ENCODE peak calls at places on chromosomes 12 and 14, in six cellular contexts. P is mammary epithelial cell, N is K562, M is WERI-Rb-1, H is SJCRH30, C is mesendoderm. F is an unnamed sample. For H3K36me3 and H3K27me3, the result is how much of the 10 kb centered on the place peaks cover.

GRCh38 chr12:116125981-116126566 is 151.4 kb downstream of the MED13L start:
- DNase-seq in C (no peak), N (no peak), M (no peak), H (peak), P (peak), F (no peak)

GRCh38 chr14:20413785-20414117 is 450 bp upstream of the TEP1 start:
- DNase-seq in M (no peak), N (no peak), P (peak), H (peak), C (peak), F (peak)

GRCh38 chr14:74973003-74973614 is 17.7 kb upstream of the PGF start:
- DNase-seq in C (no peak), M (no peak), N (no peak), P (no peak), H (peak), F (peak)

GRCh38 chr12:46384451-46385301 is 12.1 kb upstream of the SLC38A2 start:
- DNase-seq in N (no peak), H (no peak), P (no peak), M (no peak), C (no peak), F (no peak)

GRCh38 chr14:56471056-56471455 is 108.5 kb upstream of the TMEM260 start:
- DNase-seq in C (no peak), P (no peak), M (no peak), H (no peak), N (no peak), F (no peak)

GRCh38 chr12:96489392-96490056 is at the start of gene CFAP54:
- DNase-seq in H (peak), N (peak), M (peak), P (peak), C (peak), F (peak)

GRCh38 chr12:52580496-52580895 is 6.9 kb upstream of the KRT74 start:
- DNase-seq in H (no peak), P (no peak), N (no peak), C (peak), M (no peak), F (no peak)

GRCh38 chr14:53978194-53978593 is 21.6 kb upstream of the BMP4 start:
- DNase-seq in M (no peak), N (no peak), C (no peak), P (no peak), H (no peak), F (no peak)

GRCh38 chr12:114784526-114784925 is 100.6 kb upstream of the TBX3 start:
- DNase-seq in C (no peak), H (no peak), N (no peak), M (no peak), P (no peak), F (no peak)

GRCh38 chr14:95482967-95483842 is 33.2 kb downstream of the SYNE3 start:
- DNase-seq in M (no peak), P (peak), C (peak), H (peak), N (peak), F (no peak)

GRCh38 chr12:83388551-83388950 is 701.8 kb downstream of the TMTC2 start:
- DNase-seq in H (no peak), P (no peak), M (no peak), N (no peak), C (no peak), F (no peak)

GRCh38 chr14:87186745-87187144 is 806.2 kb downstream of the GALC start:
- DNase-seq in H (no peak), P (no peak), C (peak), N (no peak), M (no peak), F (peak)

GRCh38 chr12:13042666-13043230 is 1.4 kb upstream of the FAM234B start:
- DNase-seq in P (no peak), H (no peak), N (no peak), M (no peak), C (peak), F (no peak)

GRCh38 chr12:6534914-6535696 is 788 bp downstream of the GAPDH start:
- DNase-seq in M (peak), H (peak), N (peak), P (peak), C (peak), F (peak)
- H3K36me3 ChIP-seq in M (half or more), H (half or more), N (half or more), P (under half), C (under half), F (under half)

GRCh38 chr12:32444895-32445294 is 45.5 kb downstream of the FGD4 start:
- DNase-seq in P (peak), N (no peak), H (peak), C (peak), M (no peak), F (no peak)

GRCh38 chr12:32443491-32443890 is 44.1 kb downstream of the FGD4 start:
- DNase-seq in C (no peak), M (no peak), N (no peak), H (no peak), P (no peak), F (no peak)

GRCh38 chr12:32448581-32448980 is 49.2 kb downstream of the FGD4 start:
- DNase-seq in P (peak), C (peak), M (no peak), N (no peak), H (no peak), F (no peak)

GRCh38 chr12:32446306-32447119 is 47.2 kb downstream of the FGD4 start:
- DNase-seq in H (no peak), M (no peak), C (no peak), P (no peak), N (no peak), F (no peak)

DNA sequence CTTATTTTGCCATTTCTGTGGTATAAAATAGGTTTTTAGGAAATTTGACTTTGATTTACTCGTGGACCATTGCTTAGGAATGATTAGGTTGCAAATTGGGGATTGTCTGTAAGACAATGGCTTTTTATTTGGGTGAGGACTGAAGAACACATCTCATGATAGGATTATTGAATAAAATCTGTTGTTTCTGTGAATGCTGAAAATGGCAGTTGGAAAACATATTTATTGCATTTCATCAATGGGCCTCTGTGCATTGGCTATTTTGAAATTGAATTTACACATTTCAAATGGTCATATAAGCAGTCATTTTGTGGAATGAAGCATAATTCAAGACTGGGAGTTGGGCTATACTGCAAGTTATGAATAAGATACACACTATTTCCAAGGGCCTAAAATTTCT is 46.0 kb downstream of the FGD4 start:
- DNase-seq in N (no peak), C (no peak), H (no peak), M (no peak), P (no peak), F (no peak)
- H3K4me3 ChIP-seq in N (no peak), C (no peak), H (no peak), M (no peak), P (no peak), F (no peak)

GRCh38 chr12:130947028-130947427 is 6.7 kb upstream of the ADGRD1 start:
- DNase-seq in M (no peak), C (no peak), N (no peak), H (no peak), P (no peak), F (no peak)

GRCh38 chr12:130948751-130949150 is 5.0 kb upstream of the ADGRD1 start:
- DNase-seq in M (no peak), P (no peak), H (no peak), N (no peak), C (no peak), F (no peak)

GRCh38 chr12:130944878-130945277 is 8.8 kb upstream of the ADGRD1 start:
- DNase-seq in M (no peak), N (no peak), P (no peak), C (no peak), H (no peak), F (no peak)

GRCh38 chr12:130948136-130948535 is 5.6 kb upstream of the ADGRD1 start:
- DNase-seq in N (no peak), C (peak), P (no peak), H (no peak), M (no peak), F (peak)

GRCh38 chr12:130945793-130946492 is 7.8 kb upstream of the ADGRD1 start:
- DNase-seq in H (no peak), P (no peak), N (no peak), M (no peak), C (no peak), F (no peak)
- H3K27me3 ChIP-seq in H (under half), P (under half), N (under half), M (under half), C (under half), F (under half)

GRCh38 chr12:124418156-124418555 is 123.3 kb downstream of the RFLNA start:
- DNase-seq in N (no peak), M (no peak), C (no peak), H (no peak), P (no peak), F (no peak)

GRCh38 chr12:124419292-124420040 is 124.6 kb downstream of the RFLNA start:
- DNase-seq in C (peak), N (no peak), H (no peak), M (peak), P (no peak), F (no peak)

GRCh38 chr12:124418791-124419190 is 123.9 kb downstream of the RFLNA start:
- DNase-seq in C (no peak), N (no peak), H (no peak), P (no peak), M (no peak), F (no peak)

GRCh38 chr12:124415064-124415463 is 120.2 kb downstream of the RFLNA start:
- DNase-seq in M (no peak), P (no peak), H (no peak), C (no peak), N (no peak), F (no peak)

DNA sequence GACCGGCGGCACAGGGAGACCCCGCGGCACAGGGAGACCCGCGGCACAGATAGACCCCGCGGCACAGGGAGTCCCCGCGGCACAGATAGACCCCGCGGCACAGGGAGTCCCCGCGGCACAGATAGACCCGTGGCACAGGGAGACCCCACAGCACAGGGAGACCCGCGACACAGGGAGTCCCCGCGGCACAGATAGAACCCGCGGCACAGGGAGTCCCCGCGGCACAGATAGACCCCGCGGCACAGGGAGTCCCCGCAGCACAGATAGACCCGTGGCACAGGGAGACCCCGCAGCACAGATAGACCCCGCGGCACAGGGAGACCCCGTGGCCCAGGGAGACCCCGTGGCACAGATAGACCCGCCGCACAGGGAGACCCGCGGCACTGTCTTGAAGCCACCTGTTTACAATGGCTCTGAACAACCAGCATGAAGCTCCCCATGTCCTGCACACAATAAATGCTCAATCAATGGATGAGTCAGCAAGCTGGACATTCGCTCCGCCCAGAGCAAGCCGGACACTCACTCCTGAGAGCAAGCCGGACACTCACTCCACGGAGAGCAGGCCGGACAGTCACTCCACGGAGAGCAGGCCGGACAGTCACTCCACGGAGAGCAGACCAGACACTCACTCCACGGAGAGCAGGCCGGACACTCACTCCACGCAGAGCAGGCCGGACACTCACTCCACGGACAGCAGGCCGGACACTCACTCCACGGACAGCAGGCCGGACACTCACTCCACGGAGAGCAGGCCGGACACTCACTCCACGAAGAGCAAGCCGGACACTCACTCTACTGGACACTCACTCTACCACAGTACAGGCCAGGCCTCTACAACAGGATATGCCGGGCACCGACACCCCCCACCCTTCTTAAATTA is 121.9 kb downstream of the RFLNA start:
- DNase-seq in H (no peak), M (no peak), C (no peak), N (no peak), P (no peak), F (no peak)
- H3K36me3 ChIP-seq in H (under half), M (half or more), C (under half), N (under half), P (under half), F (under half)

DNA sequence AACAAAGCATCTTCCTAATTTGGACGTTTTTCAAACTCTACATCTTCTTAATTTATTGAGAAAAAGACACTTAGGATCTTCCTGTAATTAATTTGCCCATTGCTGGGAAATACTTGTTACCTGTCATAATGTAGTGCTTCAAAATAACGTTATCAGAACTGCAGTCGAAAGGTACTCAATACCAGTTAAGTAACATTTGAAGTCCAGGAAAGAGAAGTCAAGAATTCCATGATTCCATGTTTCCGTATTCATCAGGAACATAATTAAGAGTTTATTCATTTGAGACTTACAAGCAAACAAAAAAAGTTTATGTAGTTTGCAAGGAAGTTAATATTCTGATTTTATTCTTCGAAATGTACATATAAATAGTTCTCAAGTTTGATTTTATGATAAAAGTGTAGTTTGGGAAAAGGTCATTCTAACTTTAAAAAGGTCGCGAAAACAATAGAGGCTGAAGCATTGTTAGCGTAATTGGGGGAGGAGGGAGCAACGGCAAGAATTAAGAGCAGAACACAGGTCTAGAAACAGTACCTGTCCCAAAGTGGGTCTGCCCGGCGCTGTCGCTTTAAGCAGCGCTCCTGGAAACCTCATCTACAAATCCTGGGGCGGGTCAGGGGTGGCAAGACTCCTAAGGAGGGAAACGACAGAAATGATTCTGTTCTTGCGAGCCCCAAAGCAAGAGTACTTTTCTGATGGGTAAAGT is 1.2 kb upstream of the KCNMB4 start:
- DNase-seq in P (peak), N (no peak), H (no peak), M (peak), C (no peak), F (peak)
- H3K4me3 ChIP-seq in P (peak), N (peak), H (peak), M (peak), C (peak), F (peak)

DNA sequence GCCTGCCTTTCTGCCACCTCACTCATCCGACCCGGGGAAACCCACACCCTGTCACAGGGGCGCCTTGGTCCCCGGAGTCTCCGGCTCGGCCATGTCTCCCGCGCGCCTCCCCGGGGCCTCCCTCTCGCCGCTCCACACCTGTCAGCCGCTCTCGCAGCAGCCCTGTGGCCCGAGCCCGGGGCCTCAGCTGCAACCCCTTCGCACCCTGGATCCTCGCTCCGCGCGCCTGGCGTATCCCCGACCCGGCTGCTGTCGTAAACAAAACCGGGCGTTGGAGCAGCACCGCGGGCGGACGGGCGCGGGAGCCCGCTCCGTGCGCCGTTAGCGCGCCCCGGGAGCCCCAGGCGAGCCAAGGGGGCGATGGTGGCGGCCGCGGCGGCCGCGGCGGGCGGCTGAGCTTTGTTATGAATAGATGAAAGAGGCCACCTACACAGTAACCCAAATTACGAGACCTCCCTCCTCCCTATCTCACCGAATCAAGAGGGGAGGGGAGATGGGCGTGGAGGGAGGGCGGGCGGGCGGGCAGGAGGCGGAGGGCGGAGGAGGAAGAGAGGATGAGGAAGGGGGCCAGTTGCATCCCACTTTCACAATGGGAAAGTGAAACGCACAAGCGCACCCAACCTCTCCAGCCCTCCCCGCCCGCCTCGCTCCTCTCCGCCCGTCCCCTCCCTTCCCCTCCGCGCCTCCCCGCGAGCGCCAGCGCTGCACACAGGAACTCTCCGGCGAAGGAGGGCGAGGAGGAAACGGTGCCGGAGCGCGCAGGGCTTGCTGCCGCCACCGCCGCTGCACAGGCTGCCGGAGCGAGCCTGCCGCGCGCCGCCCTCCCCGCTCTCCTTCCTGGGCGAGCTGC is at the start of gene PLXNC1:
- DNase-seq in M (peak), P (peak), C (peak), H (no peak), N (no peak), F (peak)
- H3K27me3 ChIP-seq in M (under half), P (under half), C (under half), H (under half), N (half or more), F (half or more)

GRCh38 chr12:108568653-108569154 is 6.3 kb downstream of the ISCU start:
- DNase-seq in M (no peak), H (peak), P (no peak), C (no peak), N (no peak), F (no peak)

GRCh38 chr12:108565976-108566375 is 3.6 kb downstream of the ISCU start:
- DNase-seq in M (no peak), H (peak), C (no peak), N (no peak), P (peak), F (no peak)

GRCh38 chr12:108567974-108568652 is 5.7 kb downstream of the ISCU start:
- DNase-seq in M (no peak), H (peak), N (no peak), P (no peak), C (no peak), F (no peak)

GRCh38 chr12:108566452-108566851 is 4.1 kb downstream of the ISCU start:
- DNase-seq in H (no peak), P (no peak), C (no peak), M (no peak), N (no peak), F (no peak)

DNA sequence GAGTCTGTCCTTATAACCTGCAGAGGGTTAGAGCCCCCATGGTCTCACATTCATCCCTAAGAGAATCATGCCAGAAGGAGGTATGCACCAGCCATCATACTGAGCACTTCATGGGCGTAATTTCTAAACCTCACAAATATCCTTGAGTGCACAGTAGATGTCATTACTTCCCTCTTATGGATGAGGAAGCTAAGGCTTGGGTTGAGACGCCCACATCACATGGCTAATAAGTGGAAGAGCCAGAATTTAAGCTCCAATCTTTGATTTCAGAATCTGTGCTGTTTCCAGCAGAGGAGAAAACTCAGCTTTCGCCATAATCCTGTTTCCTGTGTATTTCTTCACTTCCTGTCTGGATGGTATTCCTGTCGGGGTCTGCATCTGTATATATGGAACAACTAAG is 5.0 kb downstream of the ISCU start:
- DNase-seq in P (no peak), M (no peak), C (no peak), H (no peak), N (no peak), F (no peak)
- H3K36me3 ChIP-seq in P (under half), M (under half), C (under half), H (under half), N (half or more), F (under half)

GRCh38 chr14:36588119-36588518 is 5.7 kb upstream of the NKX2-8 start:
- DNase-seq in M (no peak), N (no peak), H (no peak), P (no peak), C (no peak), F (no peak)

GRCh38 chr14:36588788-36589187 is 6.4 kb upstream of the NKX2-8 start:
- DNase-seq in N (no peak), P (no peak), C (no peak), H (no peak), M (no peak), F (no peak)

DNA sequence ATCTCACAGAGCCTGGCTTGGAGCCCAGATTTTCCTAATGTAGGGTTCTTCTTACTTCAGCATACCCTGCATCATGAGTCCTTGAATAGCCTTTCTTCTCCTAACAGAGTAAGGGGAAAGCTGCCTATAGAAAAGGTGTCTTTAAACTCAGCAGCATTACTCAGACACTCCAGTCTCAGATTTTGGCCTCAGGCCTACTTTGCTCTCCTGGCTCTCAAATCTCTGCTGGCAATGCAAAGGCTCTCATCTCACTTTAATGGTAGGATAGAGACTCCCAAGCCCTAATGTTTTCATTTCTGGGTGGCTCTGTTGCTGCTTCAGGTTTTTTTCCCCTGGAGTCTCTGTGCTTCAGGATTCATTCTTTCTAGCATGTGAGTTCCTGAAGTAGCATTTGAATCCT is 9.1 kb upstream of the NKX2-8 start:
- DNase-seq in N (no peak), H (no peak), C (no peak), P (no peak), M (no peak), F (no peak)
- H3K4me3 ChIP-seq in N (no peak), H (no peak), C (no peak), P (no peak), M (no peak), F (no peak)

GRCh38 chr14:52536269-52536668 is 16.0 kb downstream of the TXNDC16 start:
- DNase-seq in N (no peak), M (no peak), P (no peak), C (no peak), H (no peak), F (no peak)
- H3K27me3 ChIP-seq in N (under half), M (under half), P (under half), C (under half), H (under half), F (under half)

GRCh38 chr14:77717608-77718305 is 9.9 kb downstream of the SLIRP start:
- DNase-seq in H (no peak), M (no peak), P (no peak), C (no peak), N (no peak), F (no peak)
- H3K36me3 ChIP-seq in H (half or more), M (half or more), P (half or more), C (under half), N (half or more), F (under half)

F was measured in H7.